ENCODE peak calls at places on chromosomes 3 and 15, in seven cellular contexts. X, D, E, A, I, N and Q are unnamed samples.

GRCh38 chr15:40859206-40859851 is 14.7 kb downstream of the RHOV start:
- DNase-seq in X (peak; percentile 60), D (peak; percentile 79), E (peak; percentile 69), A (peak; percentile 74), I (peak; percentile 72), N (peak; percentile 71), Q (peak; percentile 67)

GRCh38 chr3:27326211-27326948 is 42.8 kb downstream of the NEK10 start:
- DNase-seq in X (peak; percentile 97), D (no peak), E (no peak), A (no peak), I (peak; percentile 93), N (no peak), Q (peak; percentile 92)

GRCh38 chr3:88150371-88150770 is 612 bp downstream of the C3orf38 start:
- DNase-seq in X (no peak), D (no peak), E (no peak), A (no peak), I (peak; percentile 17), N (peak; percentile 16), Q (no peak)

GRCh38 chr3:125351814-125352456 is 23.2 kb downstream of the ZNF148 start:
- DNase-seq in X (peak; percentile 64), D (no peak), E (no peak), A (no peak), I (peak; percentile 67), N (no peak), Q (peak; percentile 20)

GRCh38 chr3:32841341-32841740 is 23.5 kb downstream of the TRIM71 start:
- DNase-seq in X (no peak), D (no peak), E (no peak), A (no peak), I (no peak), N (no peak), Q (no peak)

GRCh38 chr3:141410408-141410807 is 42.1 kb downstream of the ZBTB38 start:
- DNase-seq in X (peak; percentile 79), D (no peak), E (no peak), A (peak; percentile 53), I (peak; percentile 75), N (no peak), Q (peak; percentile 56)

GRCh38 chr3:32644380-32644779 is 40.6 kb upstream of the CNOT10 start:
- DNase-seq in X (no peak), D (no peak), E (no peak), A (no peak), I (no peak), N (no peak), Q (no peak)

GRCh38 chr15:70741107-70741511 is 22.2 kb downstream of the UACA start:
- DNase-seq in X (peak; percentile 90), D (no peak), E (no peak), A (peak; percentile 60), I (peak; percentile 93), N (no peak), Q (peak; percentile 78)

GRCh38 chr15:74733269-74733668 is 7.9 kb upstream of the CYP1A1 start:
- DNase-seq in X (no peak), D (no peak), E (no peak), A (no peak), I (no peak), N (no peak), Q (no peak)

GRCh38 chr3:52682016-52682415 is 3.7 kb downstream of the PBRM1 start:
- DNase-seq in X (peak; percentile 81), D (no peak), E (no peak), A (peak; percentile 55), I (peak; percentile 96), N (no peak), Q (peak; percentile 59)

GRCh38 chr3:175002732-175003143 is 143.6 kb downstream of the NAALADL2 start:
- DNase-seq in X (peak; percentile 99), D (no peak), E (no peak), A (no peak), I (peak; percentile 92), N (no peak), Q (peak; percentile 99)

GRCh38 chr15:93109370-93110105 is 20.5 kb upstream of the RGMA start:
- DNase-seq in X (no peak), D (no peak), E (no peak), A (no peak), I (no peak), N (no peak), Q (no peak)

GRCh38 chr15:99545605-99546004 is 20.2 kb upstream of the MEF2A start:
- DNase-seq in X (no peak), D (no peak), E (no peak), A (no peak), I (no peak), N (no peak), Q (no peak)

GRCh38 chr3:178289544-178290160 is 246.6 kb upstream of the KCNMB2 start:
- DNase-seq in X (peak; percentile 78), D (no peak), E (no peak), A (no peak), I (peak; percentile 85), N (no peak), Q (no peak)

GRCh38 chr3:55434789-55435188 is 52.3 kb downstream of the WNT5A start:
- DNase-seq in X (no peak), D (peak; percentile 17), E (no peak), A (no peak), I (peak; percentile 62), N (no peak), Q (peak; percentile 17)

GRCh38 chr15:89307791-89308190 is 26.8 kb downstream of the POLG start:
- DNase-seq in X (peak; percentile 64), D (no peak), E (no peak), A (no peak), I (no peak), N (no peak), Q (peak; percentile 83)

GRCh38 chr3:169264711-169265110 is 398.8 kb downstream of the MECOM start:
- DNase-seq in X (peak; percentile 11), D (no peak), E (no peak), A (no peak), I (peak; percentile 2), N (no peak), Q (peak; percentile 20)

GRCh38 chr3:170815340-170815739 is 54.7 kb downstream of the RPL22L1 start:
- DNase-seq in X (no peak), D (no peak), E (no peak), A (peak; percentile 40), I (no peak), N (no peak), Q (no peak)

GRCh38 chr15:81098884-81099601 is 35.0 kb upstream of the CFAP161 start:
- DNase-seq in X (peak; percentile 29), D (no peak), E (no peak), A (no peak), I (peak; percentile 21), N (no peak), Q (no peak)

GRCh38 chr3:121482651-121483050 is 63.1 kb downstream of the POLQ start:
- DNase-seq in X (peak; percentile 66), D (no peak), E (no peak), A (no peak), I (peak; percentile 83), N (no peak), Q (peak; percentile 81)

GRCh38 chr3:77038468-77038927 is 1.4 kb upstream of the ROBO2 start:
- DNase-seq in X (peak; percentile 77), D (peak; percentile 64), E (peak; percentile 57), A (peak; percentile 60), I (peak; percentile 79), N (no peak), Q (peak; percentile 75)

GRCh38 chr3:4476507-4476906 is 9.4 kb upstream of the SUMF1 start:
- DNase-seq in X (no peak), D (no peak), E (no peak), A (no peak), I (no peak), N (no peak), Q (no peak)

DNA sequence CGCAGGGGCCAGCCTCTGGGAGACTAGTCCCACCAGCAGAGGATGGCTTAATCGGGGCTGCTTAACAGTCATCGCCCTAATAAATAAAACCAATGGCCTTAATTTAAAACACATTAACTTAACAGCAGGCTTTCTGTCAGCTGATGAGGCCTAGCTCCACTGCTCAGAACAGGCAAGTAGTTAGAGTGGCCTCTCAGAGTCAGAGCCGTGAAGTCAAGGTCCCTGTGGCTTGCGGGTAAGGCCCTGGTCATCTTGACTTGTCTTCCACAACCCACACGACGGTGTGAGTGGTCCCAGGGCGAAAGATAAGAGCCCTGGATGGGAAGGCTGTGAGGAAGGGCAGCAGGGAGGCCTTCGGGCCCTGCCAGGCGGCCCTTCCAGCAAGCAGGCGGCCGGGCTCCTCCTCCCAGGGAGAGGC is 11.8 kb downstream of the XXYLT1 start:
- DNase-seq in X (peak; percentile 82), D (no peak), E (no peak), A (no peak), I (peak; percentile 75), N (no peak), Q (peak; percentile 49)
- TF ChIP-seq CTCF in X (no peak), D (no peak), E (no peak), A (no peak), I (no peak), N (no peak), Q (no peak)

DNA sequence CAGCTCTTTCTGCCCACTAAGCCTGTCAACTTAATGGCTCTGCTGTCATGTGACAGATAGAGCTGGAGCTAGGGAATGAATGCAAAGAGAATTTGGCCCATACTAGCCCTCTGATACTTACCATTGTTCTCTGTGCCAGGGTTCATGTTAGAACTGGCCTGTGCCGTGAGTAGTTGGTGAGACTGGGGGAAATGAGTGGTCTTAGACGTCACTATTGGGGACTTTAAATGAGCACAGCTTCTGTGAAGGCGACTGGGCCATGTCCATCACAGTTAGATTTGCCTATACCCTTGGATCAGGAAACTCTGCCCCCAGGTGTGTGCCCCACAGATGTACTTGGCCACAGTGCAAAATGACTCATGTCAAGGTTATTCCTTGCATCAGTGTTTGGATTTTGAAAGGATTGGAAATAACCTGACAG is 124.9 kb downstream of the PTPRG start:
- DNase-seq in X (no peak), D (no peak), E (no peak), A (no peak), I (no peak), N (no peak), Q (no peak)
- TF ChIP-seq CTCF in X (no peak), D (no peak), E (no peak), A (no peak), I (no peak), N (no peak), Q (no peak)

GRCh38 chr3:186239321-186239720 is 122.7 kb downstream of the DGKG start:
- DNase-seq in X (no peak), D (no peak), E (no peak), A (no peak), I (no peak), N (no peak), Q (no peak)
- TF ChIP-seq CTCF in X (no peak), D (no peak), E (no peak), A (no peak), I (no peak), N (no peak), Q (peak; percentile 30)

GRCh38 chr3:42702066-42702951 is at the start of gene HHATL:
- DNase-seq in X (no peak), D (no peak), E (peak; percentile 19), A (no peak), I (no peak), N (no peak), Q (no peak)
- TF ChIP-seq CTCF in X (no peak), D (no peak), E (no peak), A (no peak), I (no peak), N (no peak), Q (no peak)